ENCODE peak calls at places on chromosomes 11 and 22, in eight cellular contexts. M is endothelial cell of umbilical vein, B is HCT116, P is HepG2, R is H1, L is GM12878, A is GM23338, Z is K562. H is an unnamed sample.

GRCh38 chr11:17991799-17992433 is 20.9 kb downstream of the SERGEF start:
- DNase-seq in M (peak; percentile 59), B (peak; percentile 42), P (peak; percentile 41), R (no peak), L (no peak), A (peak; percentile 74), Z (peak; percentile 64), H (no peak)

GRCh38 chr11:108616549-108616948 is 23.0 kb upstream of the EXPH5 start:
- DNase-seq in M (peak; percentile 65), B (peak; percentile 96), P (peak; percentile 49), R (no peak), L (no peak), A (peak; percentile 17), Z (no peak), H (no peak)

GRCh38 chr11:110077866-110078325 is 15.3 kb upstream of the ZC3H12C start:
- DNase-seq in M (peak; percentile 68), B (no peak), P (peak; percentile 13), R (no peak), L (peak; percentile 86), A (peak; percentile 6), Z (peak; percentile 19), H (no peak)

GRCh38 chr11:76321340-76321739 is 59.6 kb downstream of the THAP12 start:
- DNase-seq in M (no peak), B (no peak), P (no peak), R (no peak), L (no peak), A (peak; percentile 32), Z (no peak), H (no peak)

GRCh38 chr11:111454561-111455192 is 57.5 kb downstream of the BTG4 start:
- DNase-seq in M (peak; percentile 8), B (no peak), P (peak; percentile 42), R (no peak), L (no peak), A (peak; percentile 88), Z (peak; percentile 78), H (peak; percentile 6)

GRCh38 chr11:31855466-31855865 is 44.3 kb upstream of the PAX6 start:
- DNase-seq in M (no peak), B (no peak), P (no peak), R (no peak), L (no peak), A (no peak), Z (no peak), H (no peak)

GRCh38 chr11:16787035-16787744 is 48.7 kb downstream of the C11orf58 start:
- DNase-seq in M (peak; percentile 81), B (no peak), P (no peak), R (no peak), L (no peak), A (no peak), Z (no peak), H (no peak)

GRCh38 chr11:44110231-44110679 is 14.8 kb downstream of the EXT2 start:
- DNase-seq in M (peak; percentile 74), B (no peak), P (peak; percentile 47), R (no peak), L (no peak), A (peak; percentile 62), Z (peak; percentile 70), H (peak; percentile 51)

GRCh38 chr22:23837496-23837859 is 1.3 kb downstream of the DERL3 start:
- DNase-seq in M (no peak), B (no peak), P (no peak), R (no peak), L (no peak), A (no peak), Z (no peak), H (no peak)

GRCh38 chr11:1854132-1854948 is 1.5 kb downstream of the LSP1 start:
- DNase-seq in M (no peak), B (no peak), P (no peak), R (no peak), L (peak; percentile 33), A (no peak), Z (no peak), H (no peak)

GRCh38 chr22:28874816-28875320 is 8.5 kb upstream of the ZNRF3 start:
- DNase-seq in M (no peak), B (no peak), P (no peak), R (no peak), L (no peak), A (no peak), Z (no peak), H (no peak)

GRCh38 chr11:128476729-128477128 is 110.6 kb downstream of the ETS1 start:
- DNase-seq in M (no peak), B (no peak), P (no peak), R (no peak), L (no peak), A (no peak), Z (no peak), H (no peak)

GRCh38 chr11:113474362-113475159 is 637 bp downstream of the DRD2 start:
- DNase-seq in M (peak; percentile 64), B (no peak), P (peak; percentile 28), R (peak; percentile 79), L (no peak), A (peak; percentile 98), Z (peak; percentile 72), H (peak; percentile 47)

GRCh38 chr11:46026616-46027293 is 94.5 kb downstream of the PHF21A start:
- DNase-seq in M (no peak), B (no peak), P (no peak), R (no peak), L (no peak), A (no peak), Z (no peak), H (no peak)

DNA sequence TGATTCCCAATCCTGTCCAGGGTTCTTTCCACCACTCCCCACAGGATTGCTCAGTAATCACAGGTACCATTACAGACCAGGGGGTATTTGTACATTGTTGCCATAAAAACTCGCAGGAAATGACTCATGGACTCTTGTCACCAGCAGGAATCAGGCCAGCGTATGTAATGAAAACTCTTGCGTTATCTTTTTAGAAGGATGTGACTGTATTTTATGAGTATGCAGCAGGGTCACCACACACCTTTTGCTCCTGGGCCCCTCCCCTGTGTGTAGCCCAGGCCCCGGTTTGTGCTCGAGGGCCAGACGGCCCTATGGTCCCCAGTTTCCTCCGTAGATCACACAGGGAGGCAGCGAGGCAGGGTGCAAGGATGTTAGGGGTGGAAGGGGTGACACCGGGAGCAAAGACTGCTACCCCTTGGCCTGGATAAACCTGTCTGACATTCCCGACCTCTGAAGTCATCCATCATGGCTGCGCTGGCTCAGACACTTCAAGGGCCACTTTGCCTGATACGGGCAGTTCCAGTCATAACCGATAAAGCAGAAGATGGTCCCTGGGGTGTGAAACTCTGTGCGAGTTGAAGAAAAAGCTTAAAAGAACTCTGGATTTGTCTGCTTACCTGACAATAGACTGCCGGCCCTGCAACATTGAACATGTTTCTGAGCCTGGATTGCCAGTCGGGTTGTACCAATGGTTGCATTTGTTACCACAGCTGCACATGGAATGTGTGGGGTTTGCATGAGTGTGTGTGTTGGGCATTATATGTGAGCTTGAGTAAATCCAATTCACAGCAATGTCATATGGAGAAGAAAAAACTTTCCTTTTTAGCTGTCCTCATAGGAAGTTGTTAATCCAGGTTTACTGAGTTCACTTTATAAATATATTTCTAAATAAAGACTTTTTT is 57.0 kb downstream of the MICAL2 start:
- DNase-seq in M (peak; percentile 92), B (peak; percentile 95), P (peak; percentile 78), R (no peak), L (no peak), A (no peak), Z (peak; percentile 74), H (no peak)
- TF ChIP-seq POLR2AphosphoS5 in M (peak; percentile 95), B (peak; percentile 71), P (no peak), R (no peak), L (no peak), A (no peak), Z (peak; percentile 46), H (no peak)

GRCh38 chr22:40240671-40241070 is 62.9 kb downstream of the TNRC6B start:
- DNase-seq in M (no peak), B (no peak), P (no peak), R (no peak), L (no peak), A (no peak), Z (no peak), H (no peak)

GRCh38 chr22:40244586-40244985 is 66.9 kb downstream of the TNRC6B start:
- DNase-seq in M (no peak), B (no peak), P (no peak), R (no peak), L (no peak), A (no peak), Z (no peak), H (no peak)

GRCh38 chr22:40240160-40240559 is 62.4 kb downstream of the TNRC6B start:
- DNase-seq in M (no peak), B (no peak), P (no peak), R (no peak), L (no peak), A (no peak), Z (peak; percentile 58), H (no peak)

GRCh38 chr22:40241200-40241763 is 63.6 kb downstream of the TNRC6B start:
- DNase-seq in M (no peak), B (no peak), P (no peak), R (no peak), L (no peak), A (no peak), Z (no peak), H (no peak)

GRCh38 chr22:40243891-40244290 is 66.2 kb downstream of the TNRC6B start:
- DNase-seq in M (peak; percentile 14), B (no peak), P (no peak), R (no peak), L (no peak), A (no peak), Z (no peak), H (no peak)
- TF ChIP-seq EZH2 in M (no peak), B (no peak), P (no peak), R (no peak), L (no peak), A (no peak), Z (no peak), H (no peak)

DNA sequence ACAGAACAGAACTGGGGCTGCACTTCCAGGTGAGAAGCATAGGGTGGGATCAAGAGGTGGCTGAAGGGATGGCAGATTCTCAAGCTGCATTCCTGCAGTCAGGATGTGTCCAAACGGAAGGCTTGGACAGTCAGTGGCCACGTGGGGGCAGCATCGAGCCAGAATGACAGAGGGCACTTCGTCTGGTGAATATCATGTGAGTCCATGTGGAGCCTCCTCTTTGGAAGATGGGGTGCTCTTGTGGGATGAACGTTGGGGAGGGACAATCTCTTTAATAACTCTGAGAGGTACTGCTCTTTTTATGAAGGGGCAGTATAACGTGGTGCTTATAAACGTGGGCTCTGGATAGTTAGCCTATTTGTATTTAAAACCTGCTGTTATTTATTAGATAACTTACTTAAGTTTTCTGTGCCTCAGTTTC is 154.9 kb upstream of the NAV2 start:
- DNase-seq in M (peak; percentile 78), B (peak; percentile 61), P (peak; percentile 61), R (peak; percentile 84), L (no peak), A (peak; percentile 96), Z (peak; percentile 57), H (no peak)
- TF ChIP-seq POLR2AphosphoS5 in M (no peak), B (no peak), P (no peak), R (no peak), L (no peak), A (no peak), Z (no peak), H (no peak)

DNA sequence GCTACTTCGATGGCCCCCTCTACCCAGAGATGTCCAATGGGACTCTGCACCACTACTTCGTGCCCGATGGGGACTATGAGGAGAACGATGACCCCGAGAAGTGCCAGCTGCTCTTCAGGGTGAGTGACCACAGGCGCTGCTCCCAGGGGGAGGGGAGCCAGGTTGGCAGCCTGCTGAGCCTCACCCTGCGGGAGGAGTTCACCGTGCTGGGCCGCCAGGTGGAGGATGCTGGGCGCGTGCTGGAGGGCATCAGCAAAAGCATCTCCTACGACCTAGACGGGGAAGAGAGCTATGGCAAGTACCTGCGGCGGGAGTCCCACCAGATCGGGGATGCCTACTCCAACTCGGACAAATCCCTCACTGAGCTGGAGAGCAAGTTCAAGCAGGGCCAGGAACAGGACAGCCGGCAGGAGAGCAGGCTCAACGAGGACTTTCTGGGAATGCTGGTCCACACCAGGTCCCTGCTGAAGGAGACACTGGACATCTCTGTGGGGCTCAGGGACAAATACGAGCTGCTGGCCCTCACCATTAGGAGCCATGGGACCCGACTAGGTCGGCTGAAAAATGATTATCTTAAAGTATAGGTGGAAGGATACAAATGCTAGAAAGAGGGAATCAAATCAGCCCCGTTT is 783 bp downstream of the FIBIN start:
- DNase-seq in M (no peak), B (no peak), P (no peak), R (no peak), L (no peak), A (peak; percentile 24), Z (no peak), H (no peak)
- TF ChIP-seq EZH2 in M (no peak), B (no peak), P (no peak), R (no peak), L (no peak), A (no peak), Z (no peak), H (no peak)